ENCODE peak calls at places on chromosomes 2 and 18, in seven cellular contexts. I, G, Y, H, M, L and W are unnamed samples.

GRCh38 chr2:172461591-172462392 is 34.4 kb downstream of the ITGA6 start:
- DNase-seq in L (peak; percentile 73), H (peak; percentile 69), G (peak; percentile 79), M (peak; percentile 71), Y (peak; percentile 83), I (no peak), W (peak; percentile 45)

GRCh38 chr2:177245010-177245422 is 19.5 kb downstream of the NFE2L2 start:
- DNase-seq in M (no peak), Y (no peak), I (peak; percentile 64), H (no peak), G (peak; percentile 58), L (no peak), W (no peak)

GRCh38 chr2:42996528-42996927 is 204.1 kb upstream of the HAAO start:
- DNase-seq in I (no peak), G (no peak), L (peak; percentile 14), Y (no peak), M (no peak), H (no peak), W (no peak)

GRCh38 chr2:183487316-183487715 is 363.1 kb downstream of the NUP35 start:
- DNase-seq in M (no peak), G (no peak), L (no peak), Y (no peak), H (no peak), I (no peak), W (no peak)

GRCh38 chr2:126634273-126634861 is 21.6 kb upstream of the GYPC start:
- DNase-seq in L (peak; percentile 33), H (no peak), Y (peak; percentile 48), G (peak; percentile 34), M (peak; percentile 24), I (peak; percentile 4), W (peak; percentile 29)

GRCh38 chr2:24754985-24755690 is 38.1 kb downstream of the PTRHD1 start:
- DNase-seq in G (no peak), Y (no peak), H (no peak), M (no peak), L (no peak), I (no peak), W (no peak)

GRCh38 chr2:178105566-178105965 is 6.7 kb upstream of the RBM45 start:
- DNase-seq in I (no peak), H (no peak), G (no peak), L (peak; percentile 58), M (no peak), Y (no peak), W (no peak)

GRCh38 chr2:24083567-24084385 is 858 bp downstream of the TP53I3 start:
- DNase-seq in I (peak; percentile 76), H (peak; percentile 89), L (peak; percentile 65), Y (peak; percentile 91), G (peak; percentile 93), M (peak; percentile 90), W (peak; percentile 85)

GRCh38 chr18:79625195-79625923 is 54.2 kb upstream of the CTDP1 start:
- DNase-seq in G (no peak), L (no peak), M (peak; percentile 60), I (no peak), Y (no peak), H (no peak), W (peak; percentile 55)

GRCh38 chr2:231957913-231958763 is 3.4 kb upstream of the DIS3L2 start:
- DNase-seq in H (no peak), L (no peak), Y (no peak), M (no peak), G (no peak), I (no peak), W (no peak)

GRCh38 chr2:46913471-46914381 is 1.9 kb downstream of the MCFD2 start:
- DNase-seq in L (peak; percentile 89), Y (peak; percentile 23), G (peak; percentile 35), I (peak; percentile 27), M (no peak), H (peak; percentile 29), W (no peak)

GRCh38 chr2:68365087-68365486 is at the start of gene PLEK:
- DNase-seq in M (peak; percentile 37), G (no peak), H (no peak), I (no peak), Y (no peak), L (no peak), W (peak; percentile 73)

GRCh38 chr2:164840458-164840929 is 1.1 kb downstream of the COBLL1 start:
- DNase-seq in H (no peak), M (peak; percentile 68), I (no peak), G (peak; percentile 75), Y (peak; percentile 24), L (peak; percentile 41), W (no peak)

GRCh38 chr2:190359896-190360376 is 16.5 kb downstream of the INPP1 start:
- DNase-seq in I (no peak), G (no peak), H (peak; percentile 48), L (no peak), M (peak; percentile 59), Y (peak; percentile 13), W (no peak)

GRCh38 chr2:212957184-212957583 is 194.2 kb downstream of the IKZF2 start:
- DNase-seq in H (no peak), I (no peak), M (no peak), G (no peak), L (no peak), Y (no peak), W (no peak)

GRCh38 chr2:148244593-148245292 is 223.9 kb downstream of the MBD5 start:
- DNase-seq in H (no peak), L (peak; percentile 73), G (no peak), M (no peak), Y (no peak), I (no peak), W (no peak)

GRCh38 chr2:153967248-153967973 is 95.7 kb downstream of the GALNT13 start:
- DNase-seq in G (no peak), H (no peak), I (no peak), M (no peak), Y (peak; percentile 48), L (no peak), W (no peak)

GRCh38 chr2:192413812-192414424 is 219.2 kb upstream of the TMEFF2 start:
- DNase-seq in G (no peak), I (no peak), L (no peak), M (no peak), H (no peak), Y (no peak), W (no peak)

GRCh38 chr18:7393080-7393479 is 162.2 kb downstream of the LRRC30 start:
- DNase-seq in L (no peak), M (no peak), I (no peak), H (no peak), Y (no peak), G (no peak), W (no peak)

GRCh38 chr2:224085246-224085645 is 46.2 kb upstream of the SERPINE2 start:
- DNase-seq in Y (no peak), G (no peak), L (peak; percentile 82), I (peak; percentile 56), M (no peak), H (no peak), W (no peak)

GRCh38 chr2:150625300-150625699 is 137.8 kb upstream of the RND3 start:
- DNase-seq in Y (no peak), H (no peak), I (no peak), G (no peak), L (peak; percentile 76), M (no peak), W (no peak)

DNA sequence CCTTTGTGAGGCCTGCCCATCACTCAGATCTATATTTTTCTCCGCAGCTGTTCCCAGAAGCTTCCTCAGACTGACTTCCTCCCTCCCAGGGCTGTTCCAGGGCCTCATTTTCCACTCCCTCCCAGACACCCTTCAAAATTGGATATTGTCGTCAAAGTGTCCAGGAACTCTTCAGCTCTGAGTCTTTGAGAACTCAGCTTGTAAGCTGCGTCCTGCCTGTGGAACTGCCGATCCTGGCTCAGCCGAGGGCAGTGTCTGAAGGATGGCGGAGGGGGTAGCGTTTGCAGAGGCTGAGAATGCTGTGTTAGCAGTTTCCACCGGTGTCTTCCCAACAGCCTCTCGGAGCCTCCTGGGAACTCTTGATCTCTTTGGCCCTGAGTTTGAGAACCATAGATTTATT is 27.1 kb downstream of the NCK2 start:
- DNase-seq in Y (peak; percentile 31), L (no peak), H (no peak), M (no peak), G (peak; percentile 47), I (no peak), W (no peak)
- TF ChIP-seq EZH2phosphoT487 in Y (no peak), L (no peak), H (no peak), M (no peak), G (no peak), I (no peak), W (no peak)

GRCh38 chr2:9112079-9112721 is 94.4 kb upstream of the ASAP2 start:
- DNase-seq in L (peak; percentile 97), Y (no peak), H (peak; percentile 58), M (no peak), I (peak; percentile 57), G (peak; percentile 85), W (no peak)

GRCh38 chr2:9113916-9114315 is 92.7 kb upstream of the ASAP2 start:
- DNase-seq in H (no peak), L (no peak), Y (no peak), M (no peak), G (no peak), I (no peak), W (no peak)

GRCh38 chr2:9113262-9113661 is 93.3 kb upstream of the ASAP2 start:
- DNase-seq in L (no peak), H (no peak), G (no peak), I (no peak), M (no peak), Y (no peak), W (no peak)

GRCh38 chr2:9115219-9115618 is 91.4 kb upstream of the ASAP2 start:
- DNase-seq in M (no peak), L (no peak), I (no peak), Y (no peak), G (no peak), H (no peak), W (no peak)

DNA sequence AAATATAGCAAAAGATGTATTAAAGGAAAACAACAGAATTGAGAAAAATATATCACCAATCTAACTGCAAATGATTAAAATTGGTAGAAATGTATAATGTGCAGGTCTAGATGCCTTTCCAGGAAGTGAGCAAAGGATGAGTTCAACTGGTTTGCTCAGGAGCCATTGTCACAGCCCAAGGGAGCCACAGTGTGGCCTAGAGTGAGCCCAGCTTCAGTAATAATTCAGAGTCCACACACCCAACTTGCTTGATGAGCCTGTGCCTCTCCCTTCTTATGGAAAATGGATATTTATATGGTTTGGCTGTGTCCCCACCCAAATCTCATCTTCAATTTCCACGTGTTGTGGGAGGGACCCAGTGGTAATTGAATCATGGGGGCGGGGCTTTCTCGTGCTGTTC is 92.2 kb upstream of the ASAP2 start:
- DNase-seq in G (no peak), L (peak; percentile 59), H (no peak), M (no peak), Y (no peak), I (no peak), W (no peak)
- TF ChIP-seq CTCF in G (no peak), L (peak; percentile 36), H (no peak), M (no peak), Y (no peak), I (no peak), W (no peak)

DNA sequence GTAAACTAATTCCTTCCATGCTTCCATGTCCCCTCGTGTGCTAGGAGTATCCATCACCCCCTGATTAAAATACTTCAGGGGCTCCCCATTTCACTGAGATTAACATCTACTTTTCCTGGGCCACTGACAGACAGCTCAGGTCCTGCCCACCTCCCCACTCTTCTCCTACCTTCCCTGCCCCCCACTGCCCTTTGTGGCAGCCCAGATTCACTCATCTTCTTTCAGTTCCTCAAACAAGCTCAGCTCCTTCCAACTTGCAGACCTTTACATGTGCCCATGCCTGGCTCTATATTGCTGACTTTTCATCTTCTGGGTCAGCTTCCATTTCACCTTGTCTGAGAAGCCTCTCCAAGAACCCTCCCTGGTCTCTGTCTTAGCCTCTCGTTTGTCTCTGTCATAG is 12.0 kb downstream of the RUFY4 start:
- DNase-seq in I (no peak), G (no peak), H (no peak), L (no peak), M (peak; percentile 53), Y (no peak), W (peak; percentile 59)
- TF ChIP-seq EZH2phosphoT487 in I (no peak), G (no peak), H (no peak), L (no peak), M (no peak), Y (no peak), W (no peak)

GRCh38 chr18:36572135-36572856 is 256.5 kb downstream of the TPGS2 start:
- DNase-seq in M (peak; percentile 39), I (peak; percentile 8), L (peak; percentile 36), Y (peak; percentile 70), H (peak; percentile 48), G (peak; percentile 58), W (peak; percentile 21)
- TF ChIP-seq CTCF in M (peak; percentile 64), I (peak; percentile 40), L (peak; percentile 70), Y (peak; percentile 82), H (peak; percentile 74), G (peak; percentile 80), W (peak; percentile 75)